ENCODE peak calls at places on chromosomes 5 and 9, in eight cellular contexts. One of them, this sample, is unnamed.

GRCh38 chr9:110744753-110745522 is 76.3 kb downstream of the MUSK start:
- DNase-seq in T-helper 17 cell: no peak
- DNase-seq in GM23338: no peak
- DNase-seq in nephron progenitor cell: no peak
- DNase-seq in endothelial cell: no peak
- DNase-seq in Jurkat, Clone E6-1: no peak
- DNase-seq in ureter: peak
- DNase-seq in COR-L47: no peak
- DNase-seq in this sample: no peak

GRCh38 chr9:85940275-85940831 is 593 bp upstream of the NAA35 start:
- DNase-seq in T-helper 17 cell: no peak
- DNase-seq in GM23338: peak
- DNase-seq in nephron progenitor cell: no peak
- DNase-seq in endothelial cell: no peak
- DNase-seq in Jurkat, Clone E6-1: no peak
- DNase-seq in ureter: no peak
- DNase-seq in COR-L47: no peak
- DNase-seq in this sample: no peak

GRCh38 chr9:76817489-76817888 is 53.3 kb downstream of the PCA3 start:
- DNase-seq in T-helper 17 cell: no peak
- DNase-seq in GM23338: no peak
- DNase-seq in nephron progenitor cell: no peak
- DNase-seq in endothelial cell: no peak
- DNase-seq in Jurkat, Clone E6-1: no peak
- DNase-seq in ureter: no peak
- DNase-seq in COR-L47: no peak
- DNase-seq in this sample: no peak

GRCh38 chr5:147901555-147901954 is 4.8 kb downstream of the C5orf46 start:
- DNase-seq in T-helper 17 cell: no peak
- DNase-seq in GM23338: peak
- DNase-seq in nephron progenitor cell: no peak
- DNase-seq in endothelial cell: no peak
- DNase-seq in Jurkat, Clone E6-1: no peak
- DNase-seq in ureter: no peak
- DNase-seq in COR-L47: no peak
- DNase-seq in this sample: no peak

GRCh38 chr9:104539275-104539674 is 2.6 kb upstream of the OR13C3 start:
- DNase-seq in T-helper 17 cell: no peak
- DNase-seq in GM23338: no peak
- DNase-seq in nephron progenitor cell: no peak
- DNase-seq in endothelial cell: no peak
- DNase-seq in Jurkat, Clone E6-1: no peak
- DNase-seq in ureter: no peak
- DNase-seq in COR-L47: no peak
- DNase-seq in this sample: no peak

GRCh38 chr9:124749811-124750210 is 21.3 kb downstream of the NR6A1 start:
- DNase-seq in T-helper 17 cell: no peak
- DNase-seq in GM23338: no peak
- DNase-seq in nephron progenitor cell: no peak
- DNase-seq in endothelial cell: no peak
- DNase-seq in Jurkat, Clone E6-1: no peak
- DNase-seq in ureter: no peak
- DNase-seq in COR-L47: no peak
- DNase-seq in this sample: no peak

GRCh38 chr9:38761334-38761733 is 41.4 kb upstream of the FAM240B start:
- DNase-seq in T-helper 17 cell: no peak
- DNase-seq in GM23338: peak
- DNase-seq in nephron progenitor cell: no peak
- DNase-seq in endothelial cell: no peak
- DNase-seq in Jurkat, Clone E6-1: no peak
- DNase-seq in ureter: no peak
- DNase-seq in COR-L47: no peak
- DNase-seq in this sample: no peak

GRCh38 chr9:88310310-88310980 is 77.8 kb upstream of the SPIN1 start:
- DNase-seq in T-helper 17 cell: no peak
- DNase-seq in GM23338: peak
- DNase-seq in nephron progenitor cell: no peak
- DNase-seq in endothelial cell: peak
- DNase-seq in Jurkat, Clone E6-1: no peak
- DNase-seq in ureter: no peak
- DNase-seq in COR-L47: no peak
- DNase-seq in this sample: no peak

GRCh38 chr5:175226506-175226905 is 217.5 kb downstream of the DRD1 start:
- DNase-seq in T-helper 17 cell: no peak
- DNase-seq in GM23338: no peak
- DNase-seq in nephron progenitor cell: no peak
- DNase-seq in endothelial cell: no peak
- DNase-seq in Jurkat, Clone E6-1: no peak
- DNase-seq in ureter: no peak
- DNase-seq in COR-L47: no peak
- DNase-seq in this sample: no peak

GRCh38 chr9:91532325-91532724 is 108.7 kb upstream of the NFIL3 start:
- DNase-seq in T-helper 17 cell: no peak
- DNase-seq in GM23338: no peak
- DNase-seq in nephron progenitor cell: no peak
- DNase-seq in endothelial cell: no peak
- DNase-seq in Jurkat, Clone E6-1: no peak
- DNase-seq in ureter: no peak
- DNase-seq in COR-L47: no peak
- DNase-seq in this sample: no peak

GRCh38 chr5:122726990-122727616 is 47.8 kb upstream of the SNX2 start:
- DNase-seq in T-helper 17 cell: no peak
- DNase-seq in GM23338: no peak
- DNase-seq in nephron progenitor cell: no peak
- DNase-seq in endothelial cell: no peak
- DNase-seq in Jurkat, Clone E6-1: no peak
- DNase-seq in ureter: no peak
- DNase-seq in COR-L47: no peak
- DNase-seq in this sample: no peak

GRCh38 chr5:1057841-1058548 is 49.4 kb downstream of the NKD2 start:
- DNase-seq in T-helper 17 cell: peak
- DNase-seq in GM23338: no peak
- DNase-seq in nephron progenitor cell: peak
- DNase-seq in endothelial cell: no peak
- DNase-seq in Jurkat, Clone E6-1: no peak
- DNase-seq in ureter: no peak
- DNase-seq in COR-L47: no peak
- DNase-seq in this sample: no peak

GRCh38 chr9:88678431-88678830 is 143.5 kb downstream of the NXNL2 start:
- DNase-seq in T-helper 17 cell: no peak
- DNase-seq in GM23338: no peak
- DNase-seq in nephron progenitor cell: no peak
- DNase-seq in endothelial cell: no peak
- DNase-seq in Jurkat, Clone E6-1: no peak
- DNase-seq in ureter: no peak
- DNase-seq in COR-L47: no peak
- DNase-seq in this sample: no peak

GRCh38 chr5:75050415-75050814 is 1.9 kb downstream of the GCNT4 start:
- DNase-seq in T-helper 17 cell: no peak
- DNase-seq in GM23338: peak
- DNase-seq in nephron progenitor cell: peak
- DNase-seq in endothelial cell: peak
- DNase-seq in Jurkat, Clone E6-1: no peak
- DNase-seq in ureter: no peak
- DNase-seq in COR-L47: no peak
- DNase-seq in this sample: no peak

GRCh38 chr9:94881454-94881853 is 155.0 kb downstream of the AOPEP start:
- DNase-seq in T-helper 17 cell: no peak
- DNase-seq in GM23338: no peak
- DNase-seq in nephron progenitor cell: no peak
- DNase-seq in endothelial cell: no peak
- DNase-seq in Jurkat, Clone E6-1: no peak
- DNase-seq in ureter: no peak
- DNase-seq in COR-L47: no peak
- DNase-seq in this sample: no peak

GRCh38 chr9:136487672-136488071 is 4.8 kb upstream of the SEC16A start:
- DNase-seq in T-helper 17 cell: no peak
- DNase-seq in GM23338: no peak
- DNase-seq in nephron progenitor cell: no peak
- DNase-seq in endothelial cell: no peak
- DNase-seq in Jurkat, Clone E6-1: no peak
- DNase-seq in ureter: no peak
- DNase-seq in COR-L47: no peak
- DNase-seq in this sample: no peak

GRCh38 chr9:97300586-97300985 is 6.9 kb upstream of the CCDC180 start:
- DNase-seq in T-helper 17 cell: no peak
- DNase-seq in GM23338: no peak
- DNase-seq in nephron progenitor cell: no peak
- DNase-seq in endothelial cell: no peak
- DNase-seq in Jurkat, Clone E6-1: no peak
- DNase-seq in ureter: no peak
- DNase-seq in COR-L47: no peak
- DNase-seq in this sample: no peak

GRCh38 chr9:76342201-76342600 is 52.0 kb downstream of the RFK start:
- DNase-seq in T-helper 17 cell: no peak
- DNase-seq in GM23338: no peak
- DNase-seq in nephron progenitor cell: no peak
- DNase-seq in endothelial cell: no peak
- DNase-seq in Jurkat, Clone E6-1: no peak
- DNase-seq in ureter: no peak
- DNase-seq in COR-L47: no peak
- DNase-seq in this sample: no peak

GRCh38 chr5:78527054-78527884 is 121.3 kb downstream of the LHFPL2 start:
- DNase-seq in T-helper 17 cell: no peak
- DNase-seq in GM23338: peak
- DNase-seq in nephron progenitor cell: no peak
- DNase-seq in endothelial cell: peak
- DNase-seq in Jurkat, Clone E6-1: no peak
- DNase-seq in ureter: no peak
- DNase-seq in COR-L47: no peak
- DNase-seq in this sample: no peak

GRCh38 chr5:98770158-98770910 is 3.1 kb upstream of the RGMB start:
- DNase-seq in T-helper 17 cell: no peak
- DNase-seq in GM23338: no peak
- DNase-seq in nephron progenitor cell: peak
- DNase-seq in endothelial cell: peak
- DNase-seq in Jurkat, Clone E6-1: peak
- DNase-seq in ureter: peak
- DNase-seq in COR-L47: peak
- DNase-seq in this sample: no peak

GRCh38 chr5:122121782-122122465 is 7.4 kb upstream of the ZNF474 start:
- DNase-seq in T-helper 17 cell: no peak
- DNase-seq in GM23338: no peak
- DNase-seq in nephron progenitor cell: no peak
- DNase-seq in endothelial cell: no peak
- DNase-seq in Jurkat, Clone E6-1: no peak
- DNase-seq in ureter: no peak
- DNase-seq in COR-L47: no peak
- DNase-seq in this sample: no peak

GRCh38 chr9:38041564-38042267 is 27.3 kb downstream of the SHB start:
- DNase-seq in T-helper 17 cell: no peak
- DNase-seq in GM23338: no peak
- DNase-seq in nephron progenitor cell: no peak
- DNase-seq in endothelial cell: no peak
- DNase-seq in Jurkat, Clone E6-1: no peak
- DNase-seq in ureter: no peak
- DNase-seq in COR-L47: no peak
- DNase-seq in this sample: no peak

GRCh38 chr9:128120741-128121465 is 6.6 kb downstream of the PTGES2 start:
- DNase-seq in T-helper 17 cell: no peak
- DNase-seq in GM23338: no peak
- DNase-seq in nephron progenitor cell: no peak
- DNase-seq in endothelial cell: no peak
- DNase-seq in Jurkat, Clone E6-1: no peak
- DNase-seq in ureter: no peak
- DNase-seq in COR-L47: no peak
- DNase-seq in this sample: no peak

GRCh38 chr5:77771452-77771851 is 4.7 kb downstream of the TBCA start:
- DNase-seq in T-helper 17 cell: no peak
- DNase-seq in GM23338: no peak
- DNase-seq in nephron progenitor cell: no peak
- DNase-seq in endothelial cell: no peak
- DNase-seq in Jurkat, Clone E6-1: no peak
- DNase-seq in ureter: no peak
- DNase-seq in COR-L47: no peak
- DNase-seq in this sample: no peak

GRCh38 chr9:134166374-134166773 is 2.0 kb upstream of the RNU6ATAC start:
- DNase-seq in T-helper 17 cell: no peak
- DNase-seq in GM23338: no peak
- DNase-seq in nephron progenitor cell: no peak
- DNase-seq in endothelial cell: no peak
- DNase-seq in Jurkat, Clone E6-1: no peak
- DNase-seq in ureter: no peak
- DNase-seq in COR-L47: no peak
- DNase-seq in this sample: no peak

GRCh38 chr9:110206388-110206787 is 1.6 kb downstream of the C9orf152 start:
- DNase-seq in T-helper 17 cell: no peak
- DNase-seq in GM23338: no peak
- DNase-seq in nephron progenitor cell: no peak
- DNase-seq in endothelial cell: no peak
- DNase-seq in Jurkat, Clone E6-1: no peak
- DNase-seq in ureter: no peak
- DNase-seq in COR-L47: no peak
- DNase-seq in this sample: no peak

GRCh38 chr5:79794347-79794746 is 104.7 kb downstream of the CMYA5 start:
- DNase-seq in T-helper 17 cell: no peak
- DNase-seq in GM23338: no peak
- DNase-seq in nephron progenitor cell: no peak
- DNase-seq in endothelial cell: no peak
- DNase-seq in Jurkat, Clone E6-1: no peak
- DNase-seq in ureter: no peak
- DNase-seq in COR-L47: peak
- DNase-seq in this sample: no peak

GRCh38 chr5:169300468-169301385 is at the start of gene SLIT3:
- DNase-seq in T-helper 17 cell: no peak
- DNase-seq in GM23338: peak
- DNase-seq in nephron progenitor cell: peak
- DNase-seq in endothelial cell: peak
- DNase-seq in Jurkat, Clone E6-1: no peak
- DNase-seq in ureter: peak
- DNase-seq in COR-L47: no peak
- DNase-seq in this sample: no peak

GRCh38 chr9:71878327-71879274 is 32.4 kb downstream of the ABHD17B start:
- DNase-seq in T-helper 17 cell: no peak
- DNase-seq in GM23338: no peak
- DNase-seq in nephron progenitor cell: no peak
- DNase-seq in endothelial cell: no peak
- DNase-seq in Jurkat, Clone E6-1: no peak
- DNase-seq in ureter: no peak
- DNase-seq in COR-L47: no peak
- DNase-seq in this sample: no peak

GRCh38 chr5:179188636-179189035 is 128.5 kb downstream of the ZNF354C start:
- DNase-seq in T-helper 17 cell: no peak
- DNase-seq in GM23338: no peak
- DNase-seq in nephron progenitor cell: no peak
- DNase-seq in endothelial cell: no peak
- DNase-seq in Jurkat, Clone E6-1: no peak
- DNase-seq in ureter: no peak
- DNase-seq in COR-L47: no peak
- DNase-seq in this sample: no peak

GRCh38 chr5:38472541-38472940 is 83.9 kb downstream of the LIFR start:
- DNase-seq in T-helper 17 cell: no peak
- DNase-seq in GM23338: no peak
- DNase-seq in nephron progenitor cell: no peak
- DNase-seq in endothelial cell: no peak
- DNase-seq in Jurkat, Clone E6-1: no peak
- DNase-seq in ureter: no peak
- DNase-seq in COR-L47: no peak
- DNase-seq in this sample: no peak

GRCh38 chr5:122376305-122376704 is 64.3 kb downstream of the SNCAIP start:
- DNase-seq in T-helper 17 cell: no peak
- DNase-seq in GM23338: no peak
- DNase-seq in nephron progenitor cell: no peak
- DNase-seq in endothelial cell: no peak
- DNase-seq in Jurkat, Clone E6-1: no peak
- DNase-seq in ureter: no peak
- DNase-seq in COR-L47: no peak
- DNase-seq in this sample: no peak

GRCh38 chr5:132260714-132261615 is 3.5 kb downstream of the PDLIM4 start:
- DNase-seq in T-helper 17 cell: no peak
- DNase-seq in GM23338: no peak
- DNase-seq in nephron progenitor cell: no peak
- DNase-seq in endothelial cell: peak
- DNase-seq in Jurkat, Clone E6-1: no peak
- DNase-seq in ureter: peak
- DNase-seq in COR-L47: no peak
- DNase-seq in this sample: no peak

GRCh38 chr5:65203746-65204145 is 278.0 kb downstream of the ADAMTS6 start:
- DNase-seq in T-helper 17 cell: no peak
- DNase-seq in GM23338: no peak
- DNase-seq in nephron progenitor cell: no peak
- DNase-seq in endothelial cell: no peak
- DNase-seq in Jurkat, Clone E6-1: no peak
- DNase-seq in ureter: no peak
- DNase-seq in COR-L47: no peak
- DNase-seq in this sample: no peak